ENCODE peak calls at places on chromosome 18, in four cellular contexts. Z, Y, D and H are unnamed samples. For H3K27me3, the result is how much of the 10 kb centered on the place peaks cover.

GRCh38 chr18:69723434-69723833 is 224.2 kb downstream of the CD226 start:
- DNase-seq in Z (no peak), D (no peak), Y (no peak), H (no peak)

GRCh38 chr18:24497052-24497754 is 36.8 kb downstream of the HRH4 start:
- DNase-seq in Y (no peak), Z (no peak), D (no peak), H (no peak)

GRCh38 chr18:60411715-60412114 is 39.1 kb upstream of the MC4R start:
- DNase-seq in Z (peak), D (no peak), Y (no peak), H (no peak)

GRCh38 chr18:76380127-76380729 is 114.8 kb downstream of the ZNF516 start:
- DNase-seq in Y (no peak), D (no peak), Z (no peak), H (no peak)

GRCh38 chr18:11533513-11533890 is 75.9 kb upstream of the SLC35G4 start:
- DNase-seq in Z (no peak), Y (no peak), D (no peak), H (no peak)

GRCh38 chr18:24274822-24275221 is 122.8 kb downstream of the OSBPL1A start:
- DNase-seq in Y (peak), D (no peak), Z (no peak), H (no peak)

GRCh38 chr18:77013777-77014525 is 118.6 kb downstream of the MBP start:
- DNase-seq in D (no peak), Z (no peak), Y (peak), H (no peak)

GRCh38 chr18:23541349-23542093 is 38.2 kb downstream of the RMC1 start:
- DNase-seq in Y (no peak), D (no peak), Z (no peak), H (no peak)

GRCh38 chr18:22378672-22379282 is 38.9 kb downstream of the CTAGE1 start:
- DNase-seq in D (peak), Y (no peak), Z (peak), H (no peak)

GRCh38 chr18:13605901-13606300 is 120.5 kb downstream of the FAM210A start:
- DNase-seq in Z (no peak), D (no peak), Y (no peak), H (no peak)

DNA sequence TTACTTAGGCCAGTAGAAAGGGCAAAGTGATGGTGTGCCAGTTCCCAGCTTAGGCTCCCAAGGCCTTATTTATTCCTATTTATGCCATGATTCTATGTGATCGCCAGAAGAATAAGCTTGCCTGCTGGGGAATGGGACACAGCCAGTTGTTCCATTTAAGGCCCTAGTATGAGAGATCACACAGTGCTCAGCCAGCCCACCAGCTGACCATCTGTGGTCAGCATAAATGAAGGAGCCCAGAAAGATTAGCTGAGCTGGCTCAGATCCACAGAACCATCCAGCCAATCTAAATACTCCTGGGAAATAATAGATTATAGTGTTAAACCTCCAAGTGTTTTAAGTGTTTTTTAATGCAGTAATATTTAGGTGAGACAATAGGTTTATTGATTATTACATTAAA is 12.6 kb upstream of the L3MBTL4 start:
- DNase-seq in Y (no peak), D (no peak), Z (no peak), H (no peak)
- H3K4me3 ChIP-seq in Y (no peak), D (no peak), Z (no peak), H (no peak)

DNA sequence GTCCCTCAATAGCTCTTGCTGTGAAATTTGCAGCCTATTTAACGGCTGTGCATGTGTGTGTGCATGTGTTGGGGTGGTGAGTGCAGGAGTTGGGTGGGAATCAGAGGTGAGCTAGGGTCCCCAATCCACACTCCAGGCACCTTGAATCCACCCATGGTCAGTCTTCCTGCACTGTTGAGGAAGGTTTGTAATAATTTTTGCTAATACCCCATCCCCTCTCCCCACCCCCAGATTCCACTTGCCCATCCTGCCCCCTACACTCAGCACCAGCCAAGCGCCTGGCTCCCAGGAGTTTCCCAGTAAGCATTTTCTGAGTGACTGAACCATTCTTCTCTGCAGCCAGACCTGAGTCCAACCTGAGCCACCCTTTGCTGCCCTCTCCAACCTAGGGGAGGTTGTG is 208.4 kb upstream of the RAB12 start:
- DNase-seq in D (no peak), Z (no peak), Y (no peak), H (no peak)
- H3K27me3 ChIP-seq in D (under half), Z (under half), Y (under half), H (under half)

GRCh38 chr18:46073474-46074331 is 1.6 kb upstream of the PSTPIP2 start:
- DNase-seq in D (peak), Z (peak), Y (no peak), H (peak)
- H3K4me3 ChIP-seq in D (no peak), Z (no peak), Y (no peak), H (no peak)

GRCh38 chr18:59114160-59114559 is 25.5 kb upstream of the SEC11C start:
- DNase-seq in Z (no peak), Y (no peak), D (no peak), H (no peak)

DNA sequence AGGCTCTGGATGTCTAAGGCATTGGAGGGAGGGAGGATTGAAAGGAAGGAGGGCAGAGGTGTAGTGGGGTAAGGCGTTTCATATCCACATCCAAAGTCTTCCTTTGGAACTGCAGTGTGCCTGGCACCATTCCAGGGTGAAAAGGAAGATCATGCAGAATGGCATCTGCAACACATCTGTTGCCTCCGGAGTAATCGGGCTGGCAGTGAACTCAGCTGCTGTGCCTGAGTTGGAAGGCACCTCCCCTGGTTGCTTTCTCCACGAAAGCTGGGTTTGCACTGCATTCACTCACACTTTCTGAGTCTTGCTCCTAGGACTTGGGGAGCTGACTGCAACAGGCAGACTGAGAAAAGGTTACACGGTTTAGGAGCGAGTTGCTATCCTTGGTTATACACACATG is 30.3 kb upstream of the SEC11C start:
- DNase-seq in D (no peak), Y (no peak), Z (no peak), H (no peak)
- H3K27me3 ChIP-seq in D (under half), Y (under half), Z (under half), H (under half)

DNA sequence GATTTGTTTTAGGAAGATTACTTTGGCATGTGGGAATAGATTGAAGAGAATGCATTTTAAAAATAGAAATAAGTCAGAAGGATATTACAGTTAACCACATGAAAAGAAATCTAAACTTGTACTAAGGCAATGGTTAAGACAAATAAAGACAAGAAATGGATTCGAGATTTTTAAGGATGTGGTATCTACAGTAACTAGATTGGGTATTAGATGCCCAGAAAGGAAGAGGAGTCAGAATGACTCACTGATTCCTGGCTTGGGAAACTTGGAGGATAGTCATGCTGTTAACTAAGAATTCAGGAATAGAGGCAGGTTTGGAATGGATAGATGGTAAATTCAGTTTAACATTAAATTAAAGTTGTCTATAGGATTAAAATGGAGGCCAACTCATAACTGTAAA is 55.9 kb downstream of the METTL4 start:
- DNase-seq in Z (no peak), Y (no peak), D (peak), H (peak)
- H3K4me3 ChIP-seq in Z (no peak), Y (no peak), D (no peak), H (no peak)

GRCh38 chr18:59093668-59094067 is 46.0 kb upstream of the SEC11C start:
- DNase-seq in Y (no peak), D (no peak), Z (no peak), H (no peak)

GRCh38 chr18:59087391-59087790 is 52.3 kb upstream of the SEC11C start:
- DNase-seq in Y (no peak), D (no peak), Z (no peak), H (no peak)

GRCh38 chr18:59086522-59086921 is 53.2 kb upstream of the SEC11C start:
- DNase-seq in D (no peak), Z (no peak), Y (no peak), H (no peak)

GRCh38 chr18:59094569-59094968 is 45.1 kb upstream of the SEC11C start:
- DNase-seq in D (no peak), Y (no peak), Z (no peak), H (no peak)

GRCh38 chr18:59091204-59091603 is 48.5 kb upstream of the SEC11C start:
- DNase-seq in Z (peak), Y (no peak), D (no peak), H (no peak)
- H3K27me3 ChIP-seq in Z (under half), Y (under half), D (under half), H (under half)

GRCh38 chr18:59219672-59220163 is at the start of gene GRP:
- DNase-seq in Y (no peak), D (no peak), Z (peak), H (no peak)
- H3K4me3 ChIP-seq in Y (no peak), D (no peak), Z (peak), H (no peak)

GRCh38 chr18:34976084-34976483 is 65.1 kb upstream of the MAPRE2 start:
- DNase-seq in Z (no peak), D (no peak), Y (no peak), H (no peak)
- H3K27me3 ChIP-seq in Z (half or more), D (under half), Y (under half), H (under half)

GRCh38 chr18:33746261-33746660 is 168.2 kb downstream of the ASXL3 start:
- DNase-seq in Y (no peak), Z (no peak), D (no peak), H (no peak)

GRCh38 chr18:33749831-33750230 is 171.8 kb downstream of the ASXL3 start:
- DNase-seq in D (no peak), Y (no peak), Z (no peak), H (no peak)

GRCh38 chr18:33744032-33744697 is 166.1 kb downstream of the ASXL3 start:
- DNase-seq in D (no peak), Y (no peak), Z (peak), H (no peak)

DNA sequence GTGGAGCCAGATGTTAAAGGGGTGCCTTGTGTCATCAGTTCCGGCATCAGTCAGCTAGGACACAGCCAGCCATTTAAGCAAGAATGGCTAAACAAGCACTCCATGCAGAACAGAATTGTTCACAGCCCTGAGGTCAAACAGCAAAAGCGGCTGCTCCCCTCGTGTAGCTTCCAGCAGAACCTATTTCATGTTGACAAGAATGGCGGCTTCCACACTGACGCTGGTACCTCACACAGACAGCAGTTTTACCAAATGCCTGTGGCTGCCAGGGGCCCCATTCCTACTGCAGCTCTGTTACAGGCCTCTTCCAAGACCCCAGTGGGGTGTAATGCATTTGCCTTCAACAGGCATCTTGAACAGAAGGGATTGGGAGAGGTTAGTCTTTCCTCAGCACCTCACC is 167.4 kb downstream of the ASXL3 start:
- DNase-seq in Z (no peak), D (no peak), Y (no peak), H (no peak)
- H3K4me3 ChIP-seq in Z (no peak), D (no peak), Y (no peak), H (no peak)